ENCODE peak calls at places on chromosomes 1 and 21, in six cellular contexts. One of them, this sample, is unnamed.
A peak's percentile ranks its signal among the peaks of the same experiment; 100 is the strongest.

GRCh38 chr1:180773210-180773865 is 139.4 kb upstream of the KIAA1614 start:
- DNase-seq in WERI-Rb-1: no peak
- DNase-seq in GM23248: peak; percentile 67
- DNase-seq in ascending aorta: no peak
- DNase-seq in SJSA1: peak; percentile 47
- DNase-seq in CD8-positive, alpha-beta T cell: no peak
- DNase-seq in this sample: peak; percentile 5

GRCh38 chr1:46413596-46413985 is 19.5 kb downstream of the FAAH start:
- DNase-seq in WERI-Rb-1: peak; percentile 71
- DNase-seq in GM23248: peak; percentile 35
- DNase-seq in ascending aorta: no peak
- DNase-seq in SJSA1: no peak
- DNase-seq in CD8-positive, alpha-beta T cell: peak; percentile 31
- DNase-seq in this sample: no peak

GRCh38 chr1:41386190-41386518 is 24.9 kb downstream of the FOXO6 start:
- DNase-seq in WERI-Rb-1: no peak
- DNase-seq in GM23248: no peak
- DNase-seq in ascending aorta: no peak
- DNase-seq in SJSA1: no peak
- DNase-seq in CD8-positive, alpha-beta T cell: no peak
- DNase-seq in this sample: no peak

GRCh38 chr1:223141021-223141420 is 2.0 kb downstream of the TLR5 start:
- DNase-seq in WERI-Rb-1: no peak
- DNase-seq in GM23248: peak; percentile 17
- DNase-seq in ascending aorta: no peak
- DNase-seq in SJSA1: peak; percentile 63
- DNase-seq in CD8-positive, alpha-beta T cell: no peak
- DNase-seq in this sample: peak; percentile 29

GRCh38 chr1:114079596-114080190 is 74.0 kb downstream of the SYT6 start:
- DNase-seq in WERI-Rb-1: no peak
- DNase-seq in GM23248: no peak
- DNase-seq in ascending aorta: no peak
- DNase-seq in SJSA1: no peak
- DNase-seq in CD8-positive, alpha-beta T cell: no peak
- DNase-seq in this sample: no peak

GRCh38 chr1:24936688-24937087 is 6.6 kb upstream of the RUNX3 start:
- DNase-seq in WERI-Rb-1: no peak
- DNase-seq in GM23248: no peak
- DNase-seq in ascending aorta: no peak
- DNase-seq in SJSA1: no peak
- DNase-seq in CD8-positive, alpha-beta T cell: no peak
- DNase-seq in this sample: peak; percentile 55

GRCh38 chr1:157157481-157158190 is 19.4 kb upstream of the ETV3 start:
- DNase-seq in WERI-Rb-1: no peak
- DNase-seq in GM23248: peak; percentile 73
- DNase-seq in ascending aorta: no peak
- DNase-seq in SJSA1: no peak
- DNase-seq in CD8-positive, alpha-beta T cell: no peak
- DNase-seq in this sample: no peak

GRCh38 chr21:46205121-46205520 is 20.9 kb upstream of the SPATC1L start:
- DNase-seq in WERI-Rb-1: no peak
- DNase-seq in GM23248: no peak
- DNase-seq in ascending aorta: no peak
- DNase-seq in SJSA1: no peak
- DNase-seq in CD8-positive, alpha-beta T cell: no peak
- DNase-seq in this sample: no peak

GRCh38 chr1:203439086-203439620 is 36.5 kb upstream of the PRELP start:
- DNase-seq in WERI-Rb-1: peak; percentile 1
- DNase-seq in GM23248: no peak
- DNase-seq in ascending aorta: no peak
- DNase-seq in SJSA1: no peak
- DNase-seq in CD8-positive, alpha-beta T cell: no peak
- DNase-seq in this sample: peak; percentile 91

GRCh38 chr1:62826892-62827291 is 43.0 kb downstream of the ATG4C start:
- DNase-seq in WERI-Rb-1: no peak
- DNase-seq in GM23248: no peak
- DNase-seq in ascending aorta: no peak
- DNase-seq in SJSA1: no peak
- DNase-seq in CD8-positive, alpha-beta T cell: no peak
- DNase-seq in this sample: no peak

GRCh38 chr1:207312604-207312920 is 8.9 kb upstream of the CD55 start:
- DNase-seq in WERI-Rb-1: no peak
- DNase-seq in GM23248: peak; percentile 45
- DNase-seq in ascending aorta: no peak
- DNase-seq in SJSA1: no peak
- DNase-seq in CD8-positive, alpha-beta T cell: no peak
- DNase-seq in this sample: no peak

GRCh38 chr1:40664167-40664537 is 1.3 kb downstream of the RIMS3 start:
- DNase-seq in WERI-Rb-1: no peak
- DNase-seq in GM23248: no peak
- DNase-seq in ascending aorta: no peak
- DNase-seq in SJSA1: no peak
- DNase-seq in CD8-positive, alpha-beta T cell: no peak
- DNase-seq in this sample: no peak

GRCh38 chr1:23827717-23828116 is 2.5 kb upstream of the HMGCL start:
- DNase-seq in WERI-Rb-1: no peak
- DNase-seq in GM23248: no peak
- DNase-seq in ascending aorta: no peak
- DNase-seq in SJSA1: no peak
- DNase-seq in CD8-positive, alpha-beta T cell: no peak
- DNase-seq in this sample: no peak

GRCh38 chr21:38505654-38506523 is 7.6 kb upstream of the ERG start:
- DNase-seq in WERI-Rb-1: peak; percentile 62
- DNase-seq in GM23248: peak; percentile 84
- DNase-seq in ascending aorta: no peak
- DNase-seq in SJSA1: peak; percentile 75
- DNase-seq in CD8-positive, alpha-beta T cell: no peak
- DNase-seq in this sample: peak; percentile 71

GRCh38 chr1:223474804-223475203 is 81.6 kb downstream of the CCDC185 start:
- DNase-seq in WERI-Rb-1: no peak
- DNase-seq in GM23248: no peak
- DNase-seq in ascending aorta: no peak
- DNase-seq in SJSA1: no peak
- DNase-seq in CD8-positive, alpha-beta T cell: no peak
- DNase-seq in this sample: no peak

DNA sequence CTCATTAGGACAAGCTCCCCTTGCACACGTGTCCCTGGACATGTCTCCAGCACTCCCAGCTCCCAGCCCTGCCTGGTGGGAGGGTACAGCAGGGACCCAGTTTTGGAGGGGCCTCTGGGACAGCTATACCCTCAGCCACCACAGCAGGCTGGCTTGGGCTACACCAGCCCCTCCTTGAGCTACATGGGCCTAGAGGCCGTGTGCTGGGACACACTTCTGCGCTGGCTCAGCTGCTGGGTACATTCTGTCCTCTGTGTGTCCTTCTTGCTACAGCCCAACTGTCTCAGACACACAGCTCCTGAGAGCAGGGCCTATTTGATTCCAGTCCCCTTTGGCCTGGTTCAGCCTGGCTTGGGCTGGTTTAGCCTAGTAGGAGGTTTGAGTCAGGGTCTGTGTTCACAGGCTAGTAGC is 26.7 kb downstream of the DMAP1 start:
- DNase-seq in WERI-Rb-1: no peak
- DNase-seq in GM23248: peak; percentile 8
- DNase-seq in ascending aorta: no peak
- DNase-seq in SJSA1: no peak
- DNase-seq in CD8-positive, alpha-beta T cell: no peak
- DNase-seq in this sample: no peak
- H3K27ac ChIP-seq in WERI-Rb-1: peak overlapping the region; percentile 26
- H3K27ac ChIP-seq in GM23248: no peak overlapping the region
- H3K27ac ChIP-seq in ascending aorta: peak overlapping the region; percentile 84
- H3K27ac ChIP-seq in SJSA1: no peak overlapping the region
- H3K27ac ChIP-seq in CD8-positive, alpha-beta T cell: no peak overlapping the region
- H3K27ac ChIP-seq in this sample: no peak overlapping the region

DNA sequence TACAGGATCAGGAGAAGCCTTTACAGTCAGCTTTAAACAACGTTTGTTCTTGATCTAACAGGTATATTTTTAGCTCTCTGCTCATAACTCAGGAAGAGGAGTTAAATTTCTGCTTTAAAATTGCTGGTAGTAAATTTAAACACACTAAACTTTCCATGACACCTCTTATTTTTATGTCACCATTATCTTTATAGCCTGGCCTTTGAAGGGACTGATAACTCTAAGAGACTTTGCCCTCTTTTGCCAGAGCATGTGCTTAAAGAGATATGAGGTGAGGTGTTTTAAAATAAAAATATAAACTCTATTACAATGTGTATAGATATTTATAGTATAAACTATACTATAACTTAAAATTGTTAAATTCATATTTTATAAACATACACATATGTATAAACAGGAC is 119.7 kb upstream of the BRINP3 start:
- DNase-seq in WERI-Rb-1: no peak
- DNase-seq in GM23248: no peak
- DNase-seq in ascending aorta: no peak
- DNase-seq in SJSA1: no peak
- DNase-seq in CD8-positive, alpha-beta T cell: no peak
- DNase-seq in this sample: peak; percentile 84
- H3K27ac ChIP-seq in WERI-Rb-1: no peak overlapping the region
- H3K27ac ChIP-seq in GM23248: no peak overlapping the region
- H3K27ac ChIP-seq in ascending aorta: no peak overlapping the region
- H3K27ac ChIP-seq in SJSA1: no peak overlapping the region
- H3K27ac ChIP-seq in CD8-positive, alpha-beta T cell: no peak overlapping the region
- H3K27ac ChIP-seq in this sample: peak overlapping the region; percentile 16

GRCh38 chr1:185568155-185569123 is 165.8 kb upstream of the HMCN1 start:
- DNase-seq in WERI-Rb-1: no peak
- DNase-seq in GM23248: peak; percentile 51
- DNase-seq in ascending aorta: no peak
- DNase-seq in SJSA1: no peak
- DNase-seq in CD8-positive, alpha-beta T cell: no peak
- DNase-seq in this sample: peak; percentile 17

GRCh38 chr1:185565314-185565713 is 168.9 kb upstream of the HMCN1 start:
- DNase-seq in WERI-Rb-1: no peak
- DNase-seq in GM23248: peak; percentile 48
- DNase-seq in ascending aorta: no peak
- DNase-seq in SJSA1: peak; percentile 79
- DNase-seq in CD8-positive, alpha-beta T cell: no peak
- DNase-seq in this sample: no peak

GRCh38 chr1:185570962-185571361 is 163.2 kb upstream of the HMCN1 start:
- DNase-seq in WERI-Rb-1: no peak
- DNase-seq in GM23248: peak; percentile 31
- DNase-seq in ascending aorta: no peak
- DNase-seq in SJSA1: no peak
- DNase-seq in CD8-positive, alpha-beta T cell: peak; percentile 26
- DNase-seq in this sample: peak; percentile 85

GRCh38 chr1:185567006-185567405 is 167.2 kb upstream of the HMCN1 start:
- DNase-seq in WERI-Rb-1: no peak
- DNase-seq in GM23248: peak; percentile 82
- DNase-seq in ascending aorta: no peak
- DNase-seq in SJSA1: peak; percentile 49
- DNase-seq in CD8-positive, alpha-beta T cell: peak; percentile 51
- DNase-seq in this sample: peak; percentile 86

DNA sequence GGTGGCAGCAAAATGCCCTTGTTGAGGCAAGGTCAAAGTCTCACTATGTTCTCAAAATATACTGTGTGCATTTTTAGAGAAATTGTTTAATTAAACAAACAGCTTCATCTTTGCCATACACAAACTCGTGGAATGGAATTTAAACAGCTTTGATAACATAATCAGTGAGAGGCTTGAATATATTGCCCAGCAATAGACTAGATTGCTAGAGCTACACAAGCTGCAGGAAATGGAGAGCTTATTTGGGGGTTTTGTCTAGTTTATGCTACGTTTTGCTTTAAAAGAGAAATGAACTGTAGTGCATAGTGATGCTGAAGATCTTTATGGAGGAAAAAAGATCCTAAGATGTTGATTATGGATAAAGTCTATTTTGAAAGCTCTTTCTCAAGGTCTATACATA is 166.8 kb upstream of the HMCN1 start:
- DNase-seq in WERI-Rb-1: no peak
- DNase-seq in GM23248: no peak
- DNase-seq in ascending aorta: no peak
- DNase-seq in SJSA1: no peak
- DNase-seq in CD8-positive, alpha-beta T cell: peak; percentile 9
- DNase-seq in this sample: no peak
- H3K27ac ChIP-seq in WERI-Rb-1: no peak overlapping the region
- H3K27ac ChIP-seq in GM23248: peak overlapping the region; percentile 46
- H3K27ac ChIP-seq in ascending aorta: no peak overlapping the region
- H3K27ac ChIP-seq in SJSA1: peak overlapping the region; percentile 32
- H3K27ac ChIP-seq in CD8-positive, alpha-beta T cell: peak overlapping the region; percentile 79
- H3K27ac ChIP-seq in this sample: peak overlapping the region; percentile 8

DNA sequence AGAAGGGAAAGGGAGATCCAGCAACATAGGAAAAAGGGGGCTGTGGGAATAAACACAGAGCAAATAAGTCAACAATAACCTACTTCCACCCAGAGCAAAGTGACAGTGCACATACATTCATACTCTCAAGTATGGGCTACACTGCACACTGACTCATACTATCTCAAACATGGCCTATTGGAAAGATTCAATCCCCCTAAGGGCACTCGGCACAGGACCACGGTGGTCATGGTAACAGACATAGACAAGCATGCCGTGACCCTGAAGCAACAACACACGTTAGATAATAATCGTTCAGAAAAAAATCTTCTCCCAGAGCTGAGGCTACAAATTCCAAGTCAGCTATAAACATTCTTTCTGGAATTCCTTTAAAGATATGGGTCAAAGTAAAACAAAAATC is 16.8 kb upstream of the JAK1 start:
- DNase-seq in WERI-Rb-1: no peak
- DNase-seq in GM23248: peak; percentile 49
- DNase-seq in ascending aorta: no peak
- DNase-seq in SJSA1: peak; percentile 28
- DNase-seq in CD8-positive, alpha-beta T cell: no peak
- DNase-seq in this sample: no peak
- H3K27ac ChIP-seq in WERI-Rb-1: no peak overlapping the region
- H3K27ac ChIP-seq in GM23248: no peak overlapping the region
- H3K27ac ChIP-seq in ascending aorta: no peak overlapping the region
- H3K27ac ChIP-seq in SJSA1: no peak overlapping the region
- H3K27ac ChIP-seq in CD8-positive, alpha-beta T cell: no peak overlapping the region
- H3K27ac ChIP-seq in this sample: no peak overlapping the region

GRCh38 chr1:63980706-63981407 is 207.0 kb downstream of the ROR1 start:
- DNase-seq in WERI-Rb-1: peak; percentile 64
- DNase-seq in GM23248: no peak
- DNase-seq in ascending aorta: no peak
- DNase-seq in SJSA1: no peak
- DNase-seq in CD8-positive, alpha-beta T cell: no peak
- DNase-seq in this sample: no peak
- H3K27ac ChIP-seq in WERI-Rb-1: peak overlapping the region; percentile 8
- H3K27ac ChIP-seq in GM23248: no peak overlapping the region
- H3K27ac ChIP-seq in ascending aorta: no peak overlapping the region
- H3K27ac ChIP-seq in SJSA1: no peak overlapping the region
- H3K27ac ChIP-seq in CD8-positive, alpha-beta T cell: no peak overlapping the region
- H3K27ac ChIP-seq in this sample: no peak overlapping the region

This sample was measured in small intestine.